ENCODE peak calls at places on chromosomes 11 and 22, in four cellular contexts. One of them, this sample, is unnamed.

GRCh38 chr22:22554324-22555284 is 4.5 kb downstream of the PRAME start:
- DNase-seq in neuronal stem cell: no peak
- DNase-seq in H1: no peak
- DNase-seq in mesendoderm: no peak
- DNase-seq in this sample: no peak

GRCh38 chr11:16912607-16913006 is 101.6 kb downstream of the PLEKHA7 start:
- DNase-seq in mesendoderm: no peak
- DNase-seq in neuronal stem cell: no peak
- DNase-seq in H1: no peak
- DNase-seq in this sample: no peak

GRCh38 chr11:2464451-2465165 is 19.8 kb downstream of the KCNQ1 start:
- DNase-seq in neuronal stem cell: no peak
- DNase-seq in H1: no peak
- DNase-seq in mesendoderm: no peak
- DNase-seq in this sample: no peak

GRCh38 chr11:61488651-61489291 is 19.8 kb upstream of the LRRC10B start:
- DNase-seq in neuronal stem cell: no peak
- DNase-seq in mesendoderm: peak; percentile 71
- DNase-seq in H1: peak; percentile 66
- DNase-seq in this sample: no peak

GRCh38 chr11:118170892-118171273 is 5.6 kb downstream of the SCN2B start:
- DNase-seq in neuronal stem cell: no peak
- DNase-seq in mesendoderm: no peak
- DNase-seq in H1: peak; percentile 52
- DNase-seq in this sample: no peak

GRCh38 chr11:36455658-36456111 is 54.4 kb downstream of the TRAF6 start:
- DNase-seq in H1: no peak
- DNase-seq in mesendoderm: peak; percentile 62
- DNase-seq in neuronal stem cell: peak; percentile 29
- DNase-seq in this sample: peak; percentile 98

GRCh38 chr11:126415669-126416420 is 60.4 kb downstream of the ST3GAL4 start:
- DNase-seq in H1: no peak
- DNase-seq in mesendoderm: no peak
- DNase-seq in neuronal stem cell: no peak
- DNase-seq in this sample: no peak

GRCh38 chr22:47199261-47199948 is 437.0 kb downstream of the TBC1D22A start:
- DNase-seq in mesendoderm: no peak
- DNase-seq in neuronal stem cell: no peak
- DNase-seq in H1: peak; percentile 27
- DNase-seq in this sample: no peak

GRCh38 chr11:28529046-28529445 is 420.9 kb downstream of the METTL15 start:
- DNase-seq in neuronal stem cell: no peak
- DNase-seq in H1: no peak
- DNase-seq in mesendoderm: peak; percentile 7
- DNase-seq in this sample: peak; percentile 86

GRCh38 chr11:79396674-79397073 is 44.2 kb downstream of the TENM4 start:
- DNase-seq in mesendoderm: no peak
- DNase-seq in neuronal stem cell: no peak
- DNase-seq in H1: no peak
- DNase-seq in this sample: peak; percentile 23

GRCh38 chr22:46150615-46151423 is 493 bp downstream of the PPARA start:
- DNase-seq in neuronal stem cell: peak; percentile 29
- DNase-seq in H1: peak; percentile 71
- DNase-seq in mesendoderm: no peak
- DNase-seq in this sample: no peak

GRCh38 chr11:69249086-69249640 is 44.8 kb upstream of the MYEOV start:
- DNase-seq in mesendoderm: no peak
- DNase-seq in H1: no peak
- DNase-seq in neuronal stem cell: no peak
- DNase-seq in this sample: no peak

GRCh38 chr11:78150346-78150745 is 10.9 kb upstream of the ALG8 start:
- DNase-seq in neuronal stem cell: no peak
- DNase-seq in H1: no peak
- DNase-seq in mesendoderm: no peak
- DNase-seq in this sample: no peak

GRCh38 chr11:45354976-45355705 is 69.0 kb upstream of the SYT13 start:
- DNase-seq in H1: peak; percentile 91
- DNase-seq in neuronal stem cell: peak; percentile 89
- DNase-seq in mesendoderm: peak; percentile 95
- DNase-seq in this sample: peak; percentile 41
- H2BK5ac ChIP-seq in H1: peak overlapping the region; percentile 13
- H2BK5ac ChIP-seq in neuronal stem cell: no peak overlapping the region
- H2BK5ac ChIP-seq in mesendoderm: no peak overlapping the region
- H2BK5ac ChIP-seq in this sample: no peak overlapping the region

GRCh38 chr11:76380161-76380976 is 563 bp downstream of the THAP12 start:
- DNase-seq in mesendoderm: peak; percentile 13
- DNase-seq in neuronal stem cell: peak; percentile 29
- DNase-seq in H1: peak; percentile 55
- DNase-seq in this sample: peak; percentile 13

GRCh38 chr11:76379811-76380160 is 1.1 kb downstream of the THAP12 start:
- DNase-seq in mesendoderm: no peak
- DNase-seq in neuronal stem cell: no peak
- DNase-seq in H1: no peak
- DNase-seq in this sample: no peak

GRCh38 chr11:76376746-76377558 is 4.0 kb downstream of the THAP12 start:
- DNase-seq in mesendoderm: no peak
- DNase-seq in H1: no peak
- DNase-seq in neuronal stem cell: no peak
- DNase-seq in this sample: no peak

GRCh38 chr11:76382209-76382608 is 1.1 kb downstream of the GVQW3 start:
- DNase-seq in neuronal stem cell: no peak
- DNase-seq in H1: no peak
- DNase-seq in mesendoderm: peak; percentile 27
- DNase-seq in this sample: no peak

DNA sequence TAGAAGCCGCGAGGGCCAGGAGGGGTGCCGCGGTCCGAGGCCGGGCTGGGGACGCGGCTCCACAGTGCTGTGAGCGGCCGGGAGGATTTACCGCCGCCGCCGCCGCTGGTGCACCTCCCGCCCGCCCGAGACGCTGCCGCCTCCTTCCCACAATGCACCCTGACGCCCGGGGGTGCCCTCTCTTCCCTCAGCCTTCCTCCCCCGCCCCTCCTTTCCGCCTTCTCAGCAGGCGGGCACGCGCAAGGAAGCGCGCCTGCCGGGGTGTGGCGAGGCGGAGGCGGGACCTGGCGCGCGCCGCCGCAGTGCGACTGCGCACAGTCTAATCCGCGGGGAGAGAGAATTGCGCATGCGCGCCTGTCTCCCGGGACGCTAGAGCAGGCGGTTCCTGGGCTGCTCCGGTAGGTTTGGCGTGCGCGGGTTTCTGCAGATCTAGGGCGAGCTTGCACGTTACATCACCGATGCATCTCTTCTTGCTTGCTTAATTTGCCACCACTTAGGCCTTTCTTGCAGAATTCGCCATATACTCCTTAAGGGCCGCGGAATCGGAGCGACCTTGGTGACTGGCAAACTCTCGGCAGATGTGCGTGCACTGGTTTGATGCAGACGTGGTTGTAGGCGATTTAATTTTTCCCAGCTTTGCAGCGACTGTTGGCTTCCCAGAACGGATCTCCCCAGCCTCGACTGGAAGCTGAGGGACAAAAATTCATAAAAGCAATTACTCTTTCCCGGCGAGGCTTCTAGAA is at the start of the genes GVQW3 and THAP12:
- DNase-seq in mesendoderm: peak; percentile 98
- DNase-seq in H1: peak; percentile 95
- DNase-seq in neuronal stem cell: peak; percentile 99
- DNase-seq in this sample: peak; percentile 97
- H2BK5ac ChIP-seq in mesendoderm: no peak within 1 kb of the TSS
- H2BK5ac ChIP-seq in H1: peak within 1 kb of the TSS; percentile 18
- H2BK5ac ChIP-seq in neuronal stem cell: no peak within 1 kb of the TSS
- H2BK5ac ChIP-seq in this sample: peak within 1 kb of the TSS; percentile 55

GRCh38 chr22:25697978-25698377 is 44.0 kb upstream of the MYO18B start:
- DNase-seq in neuronal stem cell: no peak
- DNase-seq in mesendoderm: no peak
- DNase-seq in H1: no peak
- DNase-seq in this sample: no peak
- H2BK5ac ChIP-seq in neuronal stem cell: no peak overlapping the region
- H2BK5ac ChIP-seq in mesendoderm: no peak overlapping the region
- H2BK5ac ChIP-seq in H1: no peak overlapping the region
- H2BK5ac ChIP-seq in this sample: no peak overlapping the region

DNA sequence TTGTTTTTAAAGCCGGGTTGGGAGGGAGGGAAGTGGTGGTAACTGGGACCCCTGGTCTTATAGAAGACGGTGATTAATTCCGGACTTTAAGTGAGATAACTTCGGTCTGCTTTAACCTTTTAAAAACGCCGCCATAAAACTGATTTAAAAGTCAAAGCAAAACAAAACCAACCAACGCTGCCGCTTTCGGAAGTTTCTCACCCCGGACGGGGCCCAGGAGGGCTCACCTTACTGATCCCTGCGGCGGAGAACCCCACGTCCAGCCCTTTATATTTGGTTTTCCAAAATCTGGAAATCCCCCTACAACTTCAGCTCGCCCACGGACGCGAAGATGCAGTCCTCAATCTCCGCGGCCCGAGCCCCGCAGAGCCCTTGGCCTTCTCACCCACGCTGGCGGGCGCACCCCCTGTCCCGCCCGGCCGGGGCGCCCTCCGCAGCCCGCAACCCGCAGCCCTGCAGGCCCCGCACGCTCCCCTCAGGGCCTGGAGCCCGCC is 405 bp downstream of the USP28 start:
- DNase-seq in neuronal stem cell: no peak
- DNase-seq in mesendoderm: peak; percentile 43
- DNase-seq in H1: no peak
- DNase-seq in this sample: peak; percentile 35
- H2BK5ac ChIP-seq in neuronal stem cell: no peak overlapping the region
- H2BK5ac ChIP-seq in mesendoderm: no peak overlapping the region
- H2BK5ac ChIP-seq in H1: peak overlapping the region; percentile 37
- H2BK5ac ChIP-seq in this sample: no peak overlapping the region

DNA sequence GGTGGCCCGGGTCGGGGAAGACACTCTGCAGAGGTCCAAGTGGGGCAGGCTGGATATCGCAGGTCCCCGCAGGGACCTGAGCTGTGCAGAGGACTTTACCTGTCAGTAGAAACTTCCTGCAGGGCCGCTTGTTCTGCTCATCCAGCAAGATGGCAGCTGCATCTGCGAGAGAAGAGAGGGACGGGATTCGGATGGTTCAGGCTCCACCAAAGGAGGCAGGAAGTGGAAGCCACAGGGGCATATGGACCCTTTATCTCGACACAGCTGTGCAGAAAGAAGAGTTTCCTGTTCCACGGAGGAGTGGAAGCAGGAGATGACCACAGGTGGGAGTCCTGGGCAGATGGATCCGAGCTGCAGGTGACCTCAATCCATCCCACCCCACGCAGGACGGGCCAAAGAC is 22.5 kb downstream of the CABP7 start:
- DNase-seq in neuronal stem cell: no peak
- DNase-seq in mesendoderm: no peak
- DNase-seq in H1: no peak
- DNase-seq in this sample: no peak
- H2BK5ac ChIP-seq in neuronal stem cell: no peak overlapping the region
- H2BK5ac ChIP-seq in mesendoderm: no peak overlapping the region
- H2BK5ac ChIP-seq in H1: no peak overlapping the region
- H2BK5ac ChIP-seq in this sample: no peak overlapping the region

GRCh38 chr11:58576792-58577440 is 1.3 kb upstream of the LPXN start:
- DNase-seq in H1: no peak
- DNase-seq in mesendoderm: peak; percentile 14
- DNase-seq in neuronal stem cell: no peak
- DNase-seq in this sample: peak; percentile 66

GRCh38 chr11:58573451-58574104 is 2.1 kb downstream of the LPXN start:
- DNase-seq in H1: no peak
- DNase-seq in mesendoderm: no peak
- DNase-seq in neuronal stem cell: no peak
- DNase-seq in this sample: peak; percentile 85

GRCh38 chr11:58574851-58575250 is 805 bp downstream of the LPXN start:
- DNase-seq in mesendoderm: no peak
- DNase-seq in H1: no peak
- DNase-seq in neuronal stem cell: no peak
- DNase-seq in this sample: peak; percentile 61

GRCh38 chr11:58577441-58578135 is 1.3 kb upstream of the ZFP91 start:
- DNase-seq in H1: peak; percentile 74
- DNase-seq in mesendoderm: no peak
- DNase-seq in neuronal stem cell: no peak
- DNase-seq in this sample: peak; percentile 97

DNA sequence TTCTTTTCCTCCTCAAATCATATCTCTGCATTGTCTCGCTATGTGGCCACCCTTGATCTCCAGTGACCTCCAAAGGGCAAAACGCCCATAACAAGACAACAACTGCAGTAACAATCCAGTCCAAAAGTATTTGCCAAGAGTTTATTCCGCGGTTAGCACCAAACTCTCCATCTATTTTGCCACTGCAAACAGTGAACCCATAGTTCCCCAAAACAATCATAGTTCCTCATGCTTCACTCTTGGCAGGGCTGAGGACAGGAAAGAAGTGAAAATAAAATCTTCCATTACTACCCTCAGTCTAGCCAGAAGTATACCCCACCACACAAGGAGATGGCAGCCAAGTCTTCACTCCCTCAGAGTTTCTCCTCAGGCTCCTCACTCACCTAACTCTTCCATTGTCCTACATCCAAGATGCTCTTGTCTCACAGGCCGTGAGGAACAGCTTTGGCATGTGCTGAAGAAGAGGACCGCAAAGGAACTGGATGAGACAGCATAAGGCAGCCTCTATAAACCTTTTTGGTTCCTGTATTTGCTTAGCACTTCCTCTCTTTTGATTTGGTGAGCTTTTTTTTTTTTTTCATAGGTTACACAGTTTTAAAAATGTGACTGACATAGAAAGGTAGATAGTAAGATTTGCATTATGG is at the start of gene LPXN:
- DNase-seq in H1: no peak
- DNase-seq in neuronal stem cell: no peak
- DNase-seq in mesendoderm: no peak
- DNase-seq in this sample: peak; percentile 63
- H2BK5ac ChIP-seq in H1: no peak within 1 kb of the TSS
- H2BK5ac ChIP-seq in neuronal stem cell: no peak within 1 kb of the TSS
- H2BK5ac ChIP-seq in mesendoderm: no peak within 1 kb of the TSS
- H2BK5ac ChIP-seq in this sample: peak within 1 kb of the TSS; percentile 94